ENCODE peak calls at places on chromosomes 7 and 10, in five cellular contexts. U is hepatocyte, T is left ventricle myocardium inferior, L is H1, F is tibial artery. X is an unnamed sample. For H3K27me3, the result is how much of the 10 kb centered on the place peaks cover.

GRCh38 chr7:22356010-22356854 is 722 bp downstream of the RAPGEF5 start:
- DNase-seq in L (no peak), F (no peak), U (peak), T (no peak), X (no peak)

GRCh38 chr7:37342665-37343471 is 105.8 kb downstream of the ELMO1 start:
- DNase-seq in U (no peak), L (no peak), F (no peak), T (no peak), X (peak)

GRCh38 chr7:1950623-1951523 is 280.8 kb downstream of the ELFN1 start:
- DNase-seq in F (no peak), L (no peak), T (peak), U (no peak), X (no peak)

GRCh38 chr10:118850418-118851061 is 95.8 kb upstream of the CACUL1 start:
- DNase-seq in L (peak), T (peak), U (peak), F (no peak), X (peak)

GRCh38 chr7:25495342-25495855 is 267.1 kb upstream of the NPVF start:
- DNase-seq in L (no peak), T (peak), U (peak), F (no peak), X (no peak)

GRCh38 chr7:1725766-1726630 is 55.9 kb downstream of the ELFN1 start:
- DNase-seq in T (peak), L (no peak), U (no peak), F (no peak), X (no peak)

GRCh38 chr7:5533821-5534367 is 110.3 kb upstream of the TNRC18 start:
- DNase-seq in F (no peak), U (peak), T (no peak), L (no peak), X (peak)

GRCh38 chr7:157522954-157523353 is 186.2 kb downstream of the DNAJB6 start:
- DNase-seq in T (no peak), U (no peak), L (no peak), F (peak), X (peak)

GRCh38 chr10:133592716-133593115 is 27.3 kb upstream of the SYCE1 start:
- DNase-seq in L (no peak), F (no peak), U (no peak), T (no peak), X (no peak)

GRCh38 chr7:84914598-84914997 is 272.3 kb downstream of the SEMA3D start:
- DNase-seq in T (no peak), F (no peak), L (no peak), U (no peak), X (no peak)

GRCh38 chr7:110669410-110669809 is 421.5 kb upstream of the LRRN3 start:
- DNase-seq in L (no peak), F (no peak), T (no peak), U (no peak), X (no peak)

GRCh38 chr7:12788171-12788570 is 100.7 kb downstream of the ARL4A start:
- DNase-seq in L (no peak), U (no peak), T (no peak), F (no peak), X (no peak)

GRCh38 chr10:7819126-7819470 is 793 bp downstream of the TAF3 start:
- DNase-seq in L (no peak), U (peak), T (peak), F (no peak), X (peak)

GRCh38 chr10:28838908-28839307 is 161.6 kb downstream of the BAMBI start:
- DNase-seq in L (no peak), F (no peak), U (peak), T (no peak), X (peak)

GRCh38 chr10:21505711-21506278 is 19.7 kb downstream of the SKIDA1 start:
- DNase-seq in F (no peak), T (no peak), U (no peak), L (no peak), X (no peak)

GRCh38 chr7:27247452-27248426 is 5.1 kb downstream of the EVX1 start:
- DNase-seq in U (no peak), T (no peak), L (no peak), F (no peak), X (no peak)
- H3K27me3 ChIP-seq in U (half or more), T (half or more), L (half or more), F (under half), X (half or more)

DNA sequence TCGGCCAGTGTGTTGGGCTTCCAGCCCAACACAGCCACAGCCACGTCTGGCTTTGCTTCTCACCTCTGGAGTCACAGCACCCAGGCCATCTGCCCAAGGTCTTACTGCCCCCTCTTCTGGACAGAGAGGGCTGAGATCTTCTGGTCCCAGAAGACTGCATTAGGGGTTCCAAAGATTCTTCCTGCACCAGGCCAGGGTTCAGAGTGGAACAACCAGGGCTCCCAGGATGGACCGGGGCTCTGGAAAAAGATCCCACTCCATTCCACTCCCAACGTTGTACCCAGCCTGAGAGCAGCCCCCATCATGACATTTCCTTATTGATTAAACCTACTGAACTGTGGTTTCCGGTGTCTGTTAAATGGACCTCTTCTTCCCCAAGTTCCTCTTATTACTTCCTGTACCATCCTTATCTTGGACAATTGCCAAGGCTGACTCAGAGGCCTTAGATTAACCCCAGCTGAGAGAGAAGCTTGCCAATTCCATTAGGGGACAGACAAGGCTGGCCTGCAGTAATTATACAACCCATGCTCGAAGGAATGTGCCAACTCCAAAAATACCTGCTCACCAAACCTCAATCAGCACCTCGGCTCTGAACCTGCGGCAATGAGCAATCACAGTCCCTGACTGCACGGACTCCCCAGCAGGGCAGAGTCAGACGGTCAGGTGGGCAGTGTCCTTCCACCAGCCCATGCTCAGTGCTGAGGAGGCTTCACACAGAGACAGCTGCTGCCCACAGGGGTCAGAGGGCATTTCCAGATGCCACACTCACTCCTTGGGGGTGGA is 47.9 kb upstream of the NPFFR1 start:
- DNase-seq in L (no peak), U (peak), T (peak), F (no peak), X (peak)
- TF ChIP-seq CTCF in L (peak), U (no peak), T (peak), F (no peak), X (peak)

DNA sequence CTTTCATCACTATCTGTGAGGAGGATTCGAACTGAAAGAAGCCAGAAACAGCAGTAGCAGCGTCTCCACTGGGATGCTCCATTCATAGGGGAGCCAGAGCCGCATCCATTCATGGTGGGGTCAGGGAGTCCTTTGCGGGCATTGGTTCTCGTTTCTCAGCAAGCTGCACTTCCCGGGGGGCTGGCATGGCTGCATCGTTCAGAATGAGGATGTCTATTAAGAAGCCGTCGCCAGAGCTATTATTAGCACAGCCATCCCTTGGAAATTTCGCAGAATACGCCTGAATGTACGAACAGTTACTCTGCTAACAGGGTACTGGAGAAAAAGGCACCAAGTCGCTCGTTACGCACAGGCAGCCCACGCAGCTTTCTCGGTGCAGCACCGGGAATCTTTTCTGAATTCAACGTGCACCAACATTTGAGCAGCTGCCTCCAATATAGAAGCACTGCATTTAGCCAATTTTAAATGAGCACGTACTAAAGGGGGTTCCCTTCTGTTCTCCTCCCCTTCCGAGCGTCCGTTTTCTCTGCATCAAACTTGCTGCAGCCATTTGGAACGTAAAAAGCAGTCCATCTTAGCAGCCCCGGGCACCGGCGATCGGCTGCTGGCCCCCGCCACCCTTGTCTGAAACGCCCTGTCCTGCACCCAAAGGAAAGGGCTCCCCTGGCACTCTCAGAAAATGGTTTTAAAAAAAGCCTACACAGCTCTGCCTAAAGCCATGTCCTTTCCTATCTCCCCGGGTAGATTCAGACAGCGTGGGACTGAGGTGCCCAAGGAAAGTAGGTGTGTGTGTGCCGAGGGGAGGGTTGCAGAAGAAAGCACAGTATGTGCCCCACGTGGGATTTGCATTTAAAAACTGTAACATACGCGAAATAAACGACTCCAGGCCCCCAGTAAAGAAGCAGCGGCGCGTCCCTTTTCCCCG is 304.1 kb downstream of the PRPF18 start:
- DNase-seq in T (no peak), U (peak), L (no peak), F (peak), X (peak)
- H3K27me3 ChIP-seq in T (under half), U (half or more), L (under half), F (under half), X (under half)

DNA sequence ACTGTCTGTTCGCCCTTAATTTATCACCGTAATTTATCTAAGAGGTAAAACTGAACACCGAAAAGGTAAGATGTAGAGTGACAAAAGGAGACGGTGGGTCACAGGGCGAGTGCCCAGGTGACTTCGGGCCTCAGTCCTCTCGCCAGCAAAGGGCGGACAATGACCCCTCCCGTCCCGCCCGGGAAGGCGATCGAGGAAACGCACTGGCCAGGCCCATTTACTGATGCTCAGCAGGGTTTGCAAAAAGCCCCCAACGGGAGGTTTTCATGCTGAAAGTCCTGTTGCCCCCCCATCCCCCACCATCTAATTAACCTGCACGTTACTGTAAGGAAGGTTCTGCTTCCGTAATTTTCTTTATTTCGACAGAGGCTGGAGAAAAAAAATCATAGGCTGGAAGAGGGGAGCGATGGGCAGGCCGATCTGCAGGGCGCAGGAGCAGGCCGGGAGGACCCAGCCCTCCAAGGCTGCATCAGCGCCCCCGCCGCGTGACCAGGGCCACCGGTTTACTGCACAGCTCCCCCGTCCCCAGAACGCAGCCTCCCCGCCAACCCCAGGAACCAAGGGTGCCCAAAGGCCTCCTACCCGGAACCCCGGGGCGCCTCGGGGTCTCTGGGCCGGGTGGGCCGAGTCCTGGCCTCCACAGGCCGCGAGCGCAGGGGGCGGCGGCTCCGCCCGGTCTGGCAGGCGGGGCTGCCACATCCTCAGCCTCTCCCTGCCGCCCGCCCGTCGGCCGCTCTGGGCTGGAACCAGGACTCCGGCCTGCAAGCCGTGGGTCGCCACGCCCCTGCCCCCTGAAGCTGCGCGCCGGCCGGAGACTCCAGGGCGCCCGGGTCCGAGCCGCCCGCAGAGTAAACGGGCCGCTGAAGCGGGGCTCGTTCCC is 637 bp downstream of the OAT start:
- DNase-seq in L (no peak), F (peak), T (peak), U (peak), X (peak)
- TF ChIP-seq CTCF in L (no peak), F (no peak), T (no peak), U (peak), X (no peak)

GRCh38 chr7:129784437-129784782 is 168.3 kb downstream of the UBE2H start:
- DNase-seq in U (no peak), L (no peak), T (no peak), F (no peak), X (no peak)
- H3K27me3 ChIP-seq in U (half or more), L (half or more), T (half or more), F (under half), X (half or more)

GRCh38 chr7:45216181-45216580 is 58.6 kb downstream of the RAMP3 start:
- DNase-seq in T (no peak), U (no peak), F (no peak), L (no peak), X (no peak)

GRCh38 chr7:45215611-45216062 is 58.0 kb downstream of the RAMP3 start:
- DNase-seq in T (no peak), U (no peak), F (no peak), L (no peak), X (no peak)

GRCh38 chr7:45219130-45219529 is 61.5 kb downstream of the RAMP3 start:
- DNase-seq in F (no peak), T (no peak), L (no peak), U (no peak), X (no peak)

GRCh38 chr7:45216622-45217165 is 59.1 kb downstream of the RAMP3 start:
- DNase-seq in U (no peak), L (no peak), T (no peak), F (no peak), X (no peak)

GRCh38 chr7:45217358-45217757 is 59.8 kb downstream of the RAMP3 start:
- DNase-seq in F (no peak), T (no peak), U (peak), L (no peak), X (no peak)
- TF ChIP-seq CTCF in F (no peak), T (peak), U (peak), L (no peak), X (no peak)

GRCh38 chr7:47484457-47484856 is 97.5 kb downstream of the TNS3 start:
- DNase-seq in U (no peak), F (no peak), T (no peak), L (no peak), X (no peak)

GRCh38 chr7:47483604-47484273 is 98.2 kb downstream of the TNS3 start:
- DNase-seq in T (no peak), F (no peak), U (no peak), L (no peak), X (no peak)

GRCh38 chr7:47484923-47485639 is 96.8 kb downstream of the TNS3 start:
- DNase-seq in T (no peak), U (no peak), L (no peak), F (no peak), X (no peak)

GRCh38 chr7:47488205-47488968 is 93.5 kb downstream of the TNS3 start:
- DNase-seq in U (no peak), L (no peak), T (no peak), F (no peak), X (no peak)

DNA sequence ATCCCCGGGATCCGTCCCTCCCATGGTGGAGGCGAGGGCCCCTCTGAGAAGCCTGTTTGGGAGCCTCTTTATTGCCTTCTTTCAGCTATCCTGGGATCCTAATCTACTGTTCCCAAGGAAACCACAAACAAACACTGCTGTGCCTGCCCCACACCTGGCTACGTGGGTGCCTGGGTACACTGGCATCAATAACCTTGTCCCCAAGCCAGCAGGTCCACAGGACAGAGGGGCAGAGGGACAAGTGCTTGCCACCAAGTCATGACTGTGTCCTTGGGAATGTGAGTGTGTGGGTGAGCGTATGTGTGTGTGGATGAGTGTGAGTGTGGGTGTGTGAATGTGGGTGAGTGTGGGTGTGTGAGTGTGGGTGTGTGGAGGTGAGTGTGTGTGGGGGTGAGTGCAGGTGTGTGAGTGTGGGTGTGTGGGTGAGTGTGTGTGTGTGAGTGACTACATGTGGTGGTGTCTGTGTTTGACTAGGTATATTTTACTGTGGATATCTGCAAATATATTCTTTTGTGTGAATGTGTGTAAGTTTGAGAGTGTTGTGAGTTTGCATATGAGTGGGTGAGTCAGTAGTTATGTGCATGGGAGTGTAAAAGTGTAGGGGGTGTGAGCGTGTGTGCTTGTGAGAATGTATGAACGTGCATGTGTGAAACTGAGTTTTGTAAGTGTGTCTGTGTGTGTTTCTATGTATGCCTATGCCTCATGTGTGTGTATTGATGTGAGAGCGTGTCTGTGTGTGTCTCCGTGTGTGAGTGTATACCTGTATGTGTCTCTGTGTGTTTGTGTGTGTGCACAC is 96.1 kb downstream of the TNS3 start:
- DNase-seq in L (no peak), F (no peak), U (peak), T (no peak), X (no peak)
- H3K27me3 ChIP-seq in L (under half), F (under half), U (under half), T (under half), X (under half)

GRCh38 chr10:48505394-48506112 is 99.3 kb downstream of the ARHGAP22 start:
- DNase-seq in L (peak), T (no peak), F (peak), U (no peak), X (no peak)

GRCh38 chr10:48507494-48507893 is 97.4 kb downstream of the ARHGAP22 start:
- DNase-seq in L (no peak), T (no peak), U (no peak), F (no peak), X (no peak)

GRCh38 chr10:48504141-48504885 is 100.6 kb downstream of the ARHGAP22 start:
- DNase-seq in U (no peak), L (no peak), T (no peak), F (peak), X (peak)

GRCh38 chr10:48507933-48508830 is 96.7 kb downstream of the ARHGAP22 start:
- DNase-seq in L (no peak), U (no peak), T (peak), F (no peak), X (no peak)

GRCh38 chr10:48506147-48506917 is 98.5 kb downstream of the ARHGAP22 start:
- DNase-seq in T (no peak), F (no peak), L (no peak), U (peak), X (peak)
- TF ChIP-seq CTCF in T (peak), F (no peak), L (peak), U (peak), X (peak)